ENCODE peak calls at places on chromosome 16, in four cellular contexts. One of them, this sample, is unnamed.

GRCh38 chr16:27235938-27236245 is 32.6 kb downstream of the KDM8 start:
- DNase-seq in caudate nucleus: no peak
- DNase-seq in T-cell: no peak
- DNase-seq in activated CD8-positive, alpha-beta memory T cell treated with anti-CD3 and anti-CD28 coated beads, Interleukin-2, amount 10 ng/mL, durations not matched to agents 7 days and 5 days: no peak
- DNase-seq in this sample: no peak

GRCh38 chr16:85162478-85163277 is 50.4 kb upstream of the CIBAR2 start:
- DNase-seq in caudate nucleus: no peak
- DNase-seq in T-cell: no peak
- DNase-seq in activated CD8-positive, alpha-beta memory T cell treated with anti-CD3 and anti-CD28 coated beads, Interleukin-2, amount 10 ng/mL, durations not matched to agents 7 days and 5 days: no peak
- DNase-seq in this sample: no peak

GRCh38 chr16:29821663-29822115 is 1.4 kb downstream of the MVP start:
- DNase-seq in caudate nucleus: no peak
- DNase-seq in T-cell: no peak
- DNase-seq in activated CD8-positive, alpha-beta memory T cell treated with anti-CD3 and anti-CD28 coated beads, Interleukin-2, amount 10 ng/mL, durations not matched to agents 7 days and 5 days: no peak
- DNase-seq in this sample: no peak

GRCh38 chr16:72561-73537 is at the start of gene RHBDF1:
- DNase-seq in caudate nucleus: no peak
- DNase-seq in T-cell: no peak
- DNase-seq in activated CD8-positive, alpha-beta memory T cell treated with anti-CD3 and anti-CD28 coated beads, Interleukin-2, amount 10 ng/mL, durations not matched to agents 7 days and 5 days: no peak
- DNase-seq in this sample: no peak

GRCh38 chr16:65570261-65570660 is 448.4 kb upstream of the CDH11 start:
- DNase-seq in caudate nucleus: no peak
- DNase-seq in T-cell: no peak
- DNase-seq in activated CD8-positive, alpha-beta memory T cell treated with anti-CD3 and anti-CD28 coated beads, Interleukin-2, amount 10 ng/mL, durations not matched to agents 7 days and 5 days: no peak
- DNase-seq in this sample: no peak

GRCh38 chr16:15401972-15402371 is 6.4 kb downstream of the MPV17L start:
- DNase-seq in caudate nucleus: no peak
- DNase-seq in T-cell: no peak
- DNase-seq in activated CD8-positive, alpha-beta memory T cell treated with anti-CD3 and anti-CD28 coated beads, Interleukin-2, amount 10 ng/mL, durations not matched to agents 7 days and 5 days: no peak
- DNase-seq in this sample: no peak

GRCh38 chr16:22369221-22369811 is 5.1 kb downstream of the CDR2 start:
- DNase-seq in caudate nucleus: no peak
- DNase-seq in T-cell: no peak
- DNase-seq in activated CD8-positive, alpha-beta memory T cell treated with anti-CD3 and anti-CD28 coated beads, Interleukin-2, amount 10 ng/mL, durations not matched to agents 7 days and 5 days: no peak
- DNase-seq in this sample: no peak

GRCh38 chr16:68798398-68798797 is 44.9 kb upstream of the TANGO6 start:
- DNase-seq in caudate nucleus: no peak
- DNase-seq in T-cell: no peak
- DNase-seq in activated CD8-positive, alpha-beta memory T cell treated with anti-CD3 and anti-CD28 coated beads, Interleukin-2, amount 10 ng/mL, durations not matched to agents 7 days and 5 days: no peak
- DNase-seq in this sample: peak; percentile 72

GRCh38 chr16:48556913-48557351 is 53.0 kb downstream of the N4BP1 start:
- DNase-seq in caudate nucleus: no peak
- DNase-seq in T-cell: no peak
- DNase-seq in activated CD8-positive, alpha-beta memory T cell treated with anti-CD3 and anti-CD28 coated beads, Interleukin-2, amount 10 ng/mL, durations not matched to agents 7 days and 5 days: peak; percentile 63
- DNase-seq in this sample: no peak

GRCh38 chr16:85422374-85423185 is 190.5 kb upstream of the GSE1 start:
- DNase-seq in caudate nucleus: no peak
- DNase-seq in T-cell: no peak
- DNase-seq in activated CD8-positive, alpha-beta memory T cell treated with anti-CD3 and anti-CD28 coated beads, Interleukin-2, amount 10 ng/mL, durations not matched to agents 7 days and 5 days: no peak
- DNase-seq in this sample: no peak

GRCh38 chr16:80369559-80369958 is 171.2 kb upstream of the DYNLRB2 start:
- DNase-seq in caudate nucleus: no peak
- DNase-seq in T-cell: no peak
- DNase-seq in activated CD8-positive, alpha-beta memory T cell treated with anti-CD3 and anti-CD28 coated beads, Interleukin-2, amount 10 ng/mL, durations not matched to agents 7 days and 5 days: no peak
- DNase-seq in this sample: peak; percentile 18

GRCh38 chr16:89376812-89377445 is 113.4 kb downstream of the ANKRD11 start:
- DNase-seq in caudate nucleus: no peak
- DNase-seq in T-cell: no peak
- DNase-seq in activated CD8-positive, alpha-beta memory T cell treated with anti-CD3 and anti-CD28 coated beads, Interleukin-2, amount 10 ng/mL, durations not matched to agents 7 days and 5 days: no peak
- DNase-seq in this sample: no peak

GRCh38 chr16:46801428-46802049 is 29.4 kb downstream of the C16orf87 start:
- DNase-seq in caudate nucleus: no peak
- DNase-seq in T-cell: no peak
- DNase-seq in activated CD8-positive, alpha-beta memory T cell treated with anti-CD3 and anti-CD28 coated beads, Interleukin-2, amount 10 ng/mL, durations not matched to agents 7 days and 5 days: no peak
- DNase-seq in this sample: peak; percentile 71

GRCh38 chr16:17776888-17777287 is 306.1 kb upstream of the XYLT1 start:
- DNase-seq in caudate nucleus: peak; percentile 27
- DNase-seq in T-cell: no peak
- DNase-seq in activated CD8-positive, alpha-beta memory T cell treated with anti-CD3 and anti-CD28 coated beads, Interleukin-2, amount 10 ng/mL, durations not matched to agents 7 days and 5 days: no peak
- DNase-seq in this sample: no peak

GRCh38 chr16:67844441-67844840 is 2.3 kb upstream of the NUTF2 start:
- DNase-seq in caudate nucleus: no peak
- DNase-seq in T-cell: no peak
- DNase-seq in activated CD8-positive, alpha-beta memory T cell treated with anti-CD3 and anti-CD28 coated beads, Interleukin-2, amount 10 ng/mL, durations not matched to agents 7 days and 5 days: no peak
- DNase-seq in this sample: no peak

GRCh38 chr16:2466667-2467300 is 4.3 kb upstream of the NTN3 start:
- DNase-seq in caudate nucleus: no peak
- DNase-seq in T-cell: no peak
- DNase-seq in activated CD8-positive, alpha-beta memory T cell treated with anti-CD3 and anti-CD28 coated beads, Interleukin-2, amount 10 ng/mL, durations not matched to agents 7 days and 5 days: no peak
- DNase-seq in this sample: no peak

GRCh38 chr16:65500919-65501318 is 379.1 kb upstream of the CDH11 start:
- DNase-seq in caudate nucleus: no peak
- DNase-seq in T-cell: no peak
- DNase-seq in activated CD8-positive, alpha-beta memory T cell treated with anti-CD3 and anti-CD28 coated beads, Interleukin-2, amount 10 ng/mL, durations not matched to agents 7 days and 5 days: no peak
- DNase-seq in this sample: no peak

GRCh38 chr16:89170346-89171215 is 967 bp upstream of the CDH15 start:
- DNase-seq in caudate nucleus: no peak
- DNase-seq in T-cell: no peak
- DNase-seq in activated CD8-positive, alpha-beta memory T cell treated with anti-CD3 and anti-CD28 coated beads, Interleukin-2, amount 10 ng/mL, durations not matched to agents 7 days and 5 days: peak; percentile 56
- DNase-seq in this sample: peak; percentile 41

GRCh38 chr16:5709889-5710288 is 612.3 kb upstream of the EEF2KMT start:
- DNase-seq in caudate nucleus: no peak
- DNase-seq in T-cell: no peak
- DNase-seq in activated CD8-positive, alpha-beta memory T cell treated with anti-CD3 and anti-CD28 coated beads, Interleukin-2, amount 10 ng/mL, durations not matched to agents 7 days and 5 days: no peak
- DNase-seq in this sample: no peak

GRCh38 chr16:31486036-31486435 is 3.1 kb downstream of the SLC5A2 start:
- DNase-seq in caudate nucleus: no peak
- DNase-seq in T-cell: no peak
- DNase-seq in activated CD8-positive, alpha-beta memory T cell treated with anti-CD3 and anti-CD28 coated beads, Interleukin-2, amount 10 ng/mL, durations not matched to agents 7 days and 5 days: no peak
- DNase-seq in this sample: no peak